ENCODE peak calls at places on chromosome 4, in four cellular contexts. One of them, this sample, is unnamed.

GRCh38 chr4:153432971-153433752 is 33.0 kb upstream of the TMEM131L start:
- DNase-seq in neuronal stem cell: no peak
- DNase-seq in H9: peak; percentile 72
- DNase-seq in IMR-90: peak; percentile 64
- DNase-seq in this sample: peak; percentile 48

GRCh38 chr4:83109480-83110221 is 4.9 kb downstream of the PLAC8 start:
- DNase-seq in H9: peak; percentile 67
- DNase-seq in IMR-90: peak; percentile 3
- DNase-seq in neuronal stem cell: peak; percentile 42
- DNase-seq in this sample: peak; percentile 66

GRCh38 chr4:154741877-154742851 is 1.6 kb upstream of the LRAT start:
- DNase-seq in neuronal stem cell: peak; percentile 55
- DNase-seq in IMR-90: no peak
- DNase-seq in H9: peak; percentile 88
- DNase-seq in this sample: no peak

GRCh38 chr4:106421441-106422296 is 53.1 kb upstream of the GIMD1 start:
- DNase-seq in H9: no peak
- DNase-seq in neuronal stem cell: no peak
- DNase-seq in IMR-90: peak; percentile 12
- DNase-seq in this sample: no peak

GRCh38 chr4:152992027-152992426 is 55.9 kb downstream of the FHDC1 start:
- DNase-seq in H9: no peak
- DNase-seq in neuronal stem cell: no peak
- DNase-seq in IMR-90: no peak
- DNase-seq in this sample: no peak

GRCh38 chr4:10028910-10029309 is 7.6 kb upstream of the SLC2A9 start:
- DNase-seq in neuronal stem cell: no peak
- DNase-seq in IMR-90: no peak
- DNase-seq in H9: peak; percentile 24
- DNase-seq in this sample: no peak

GRCh38 chr4:168569066-168569908 is 72.4 kb downstream of the PALLD start:
- DNase-seq in IMR-90: no peak
- DNase-seq in H9: no peak
- DNase-seq in neuronal stem cell: no peak
- DNase-seq in this sample: no peak

GRCh38 chr4:80036306-80036705 is 36.7 kb downstream of the ANTXR2 start:
- DNase-seq in IMR-90: no peak
- DNase-seq in H9: no peak
- DNase-seq in neuronal stem cell: no peak
- DNase-seq in this sample: no peak

GRCh38 chr4:154332681-154333421 is 158.7 kb downstream of the DCHS2 start:
- DNase-seq in neuronal stem cell: no peak
- DNase-seq in H9: peak; percentile 88
- DNase-seq in IMR-90: peak; percentile 2
- DNase-seq in this sample: peak; percentile 35

GRCh38 chr4:146647615-146648383 is 9.1 kb downstream of the POU4F2 start:
- DNase-seq in neuronal stem cell: no peak
- DNase-seq in IMR-90: no peak
- DNase-seq in H9: peak; percentile 62
- DNase-seq in this sample: no peak

DNA sequence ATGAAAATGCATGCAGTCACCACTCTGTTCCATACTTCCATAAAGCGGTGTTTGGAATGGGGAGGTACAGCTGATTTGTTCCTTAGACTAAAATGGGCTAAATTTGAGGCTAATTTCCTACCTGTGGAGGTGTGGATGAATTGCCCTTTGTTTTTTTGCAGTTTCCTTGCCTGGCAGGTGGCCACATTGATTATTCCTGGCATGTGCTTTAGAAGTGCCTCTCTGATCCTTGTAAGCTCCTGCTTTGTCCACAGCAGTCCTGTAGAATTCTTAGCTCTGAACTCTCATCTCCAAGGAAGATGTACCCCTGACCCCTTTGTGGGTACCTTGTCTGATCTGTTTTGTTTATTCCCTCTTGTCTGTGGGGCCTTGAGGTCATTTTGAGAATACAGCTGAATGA is 136.8 kb downstream of the ADGRL3 start:
- DNase-seq in H9: peak; percentile 53
- DNase-seq in IMR-90: no peak
- DNase-seq in neuronal stem cell: peak; percentile 24
- DNase-seq in this sample: no peak
- H2BK5ac ChIP-seq in H9: no peak overlapping the region
- H2BK5ac ChIP-seq in IMR-90: no peak overlapping the region
- H2BK5ac ChIP-seq in neuronal stem cell: no peak overlapping the region
- H2BK5ac ChIP-seq in this sample: no peak overlapping the region

DNA sequence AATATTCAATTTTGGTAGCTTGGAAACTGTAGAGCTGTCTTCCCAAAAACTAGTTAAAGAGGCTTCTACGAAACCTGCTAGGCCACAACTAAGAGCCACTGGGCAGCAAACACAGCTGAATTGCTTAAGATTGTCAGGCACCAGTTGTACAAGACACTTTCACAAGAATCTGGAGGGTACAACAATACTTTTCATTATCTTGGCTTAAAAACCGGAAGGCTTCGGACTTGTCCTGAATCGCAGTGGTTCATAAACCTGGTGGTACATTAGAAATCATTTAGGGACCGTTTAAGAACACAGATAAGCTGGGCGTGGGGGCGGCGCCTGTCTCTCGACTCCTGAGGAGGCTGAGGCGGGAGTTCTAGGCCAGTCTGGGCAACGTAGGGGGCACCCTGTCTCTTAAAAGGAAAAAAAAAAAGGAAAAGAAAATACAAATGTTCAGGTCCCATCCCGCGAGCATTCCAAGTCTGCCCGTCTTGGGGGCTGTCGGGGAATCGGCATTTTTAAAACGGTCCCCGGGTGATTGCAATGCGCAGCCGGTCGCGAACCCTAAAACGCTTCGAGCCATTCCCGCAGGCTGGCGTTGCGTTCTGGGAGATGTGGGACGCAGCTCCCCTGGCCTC is 763 bp downstream of the PYURF start:
- DNase-seq in H9: no peak
- DNase-seq in IMR-90: peak; percentile 33
- DNase-seq in neuronal stem cell: peak; percentile 3
- DNase-seq in this sample: peak; percentile 60
- H3K18ac ChIP-seq in H9: peak overlapping the region; percentile 65
- H3K18ac ChIP-seq in IMR-90: peak overlapping the region; percentile 28
- H3K18ac ChIP-seq in neuronal stem cell: peak overlapping the region; percentile 97
- H3K18ac ChIP-seq in this sample: peak overlapping the region; percentile 23

DNA sequence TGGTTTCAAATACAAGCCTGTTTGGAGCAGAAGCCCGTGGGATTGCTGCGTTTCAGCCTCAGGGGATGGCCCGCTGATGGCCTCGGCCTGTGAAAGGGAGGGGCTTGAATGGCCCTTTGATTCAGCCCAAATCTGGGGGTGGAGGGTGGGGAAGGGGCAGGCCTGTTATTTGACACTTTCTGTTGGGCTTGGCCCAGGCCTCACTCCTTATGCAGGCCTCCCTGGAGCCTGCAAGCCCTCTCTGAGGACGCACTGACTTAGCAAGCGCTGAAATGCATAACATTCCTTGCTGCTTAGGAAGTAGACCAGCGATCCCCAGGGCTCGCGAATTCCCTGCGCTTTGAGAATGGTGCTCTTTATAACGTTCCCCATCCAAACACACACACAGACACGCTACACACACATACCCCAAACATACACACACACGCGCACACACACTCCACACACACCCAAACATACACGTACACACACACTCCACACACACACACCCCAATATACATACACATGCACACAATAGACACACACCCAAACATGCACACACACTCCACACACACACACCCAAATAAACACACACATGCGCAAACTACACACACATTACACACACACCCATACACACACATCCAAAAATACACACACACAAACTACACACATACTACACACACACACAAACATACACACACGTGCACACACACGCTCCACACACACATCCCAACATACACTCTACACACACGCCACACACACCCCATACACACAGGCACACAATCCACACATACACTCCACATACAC is 29.6 kb downstream of the TLR10 start:
- DNase-seq in neuronal stem cell: peak; percentile 90
- DNase-seq in H9: peak; percentile 97
- DNase-seq in IMR-90: peak; percentile 99
- DNase-seq in this sample: peak; percentile 95
- H2BK5ac ChIP-seq in neuronal stem cell: no peak overlapping the region
- H2BK5ac ChIP-seq in H9: no peak overlapping the region
- H2BK5ac ChIP-seq in IMR-90: peak overlapping the region; percentile 99
- H2BK5ac ChIP-seq in this sample: no peak overlapping the region

DNA sequence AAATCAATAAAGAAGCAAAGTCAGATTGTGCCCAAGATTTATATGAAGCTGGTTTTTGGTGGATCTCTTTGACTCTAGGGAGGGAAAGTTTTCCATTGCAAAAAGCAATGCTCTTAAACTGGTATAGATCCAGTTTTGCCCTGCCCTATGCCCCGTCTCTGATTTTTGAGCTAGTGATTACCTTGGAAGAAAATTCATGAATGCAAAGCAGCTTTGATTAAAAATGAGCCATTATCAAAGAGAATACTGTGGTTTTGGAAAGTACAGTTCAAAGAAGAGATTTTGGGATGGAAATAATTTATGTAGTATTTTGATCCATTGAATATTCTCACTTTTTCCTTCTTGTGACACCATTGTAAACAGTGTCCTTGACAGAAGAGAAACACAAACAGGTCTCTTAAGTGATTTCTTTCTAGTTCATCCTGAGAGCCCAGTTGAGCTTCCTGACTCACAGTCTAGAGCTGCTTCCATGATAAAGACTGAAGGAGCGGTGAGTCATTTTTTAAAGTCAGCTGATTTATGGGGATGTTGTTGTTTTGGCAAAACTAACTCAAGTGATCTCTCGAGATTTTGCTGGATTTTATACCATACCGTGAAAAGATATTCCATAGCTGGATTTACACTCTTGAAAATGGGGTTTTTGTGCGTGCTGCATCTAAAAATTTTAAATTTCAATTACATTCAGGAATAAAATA is 76.7 kb downstream of the AFF1 start:
- DNase-seq in neuronal stem cell: no peak
- DNase-seq in H9: no peak
- DNase-seq in IMR-90: peak; percentile 89
- DNase-seq in this sample: peak; percentile 96
- H3K18ac ChIP-seq in neuronal stem cell: no peak overlapping the region
- H3K18ac ChIP-seq in H9: no peak overlapping the region
- H3K18ac ChIP-seq in IMR-90: no peak overlapping the region
- H3K18ac ChIP-seq in this sample: no peak overlapping the region